ENCODE peak calls at places on chromosomes 4 and X, in seven cellular contexts. C is endodermal cell; W is right lobe of liver; D is AG04450; P is lower lobe of right lung; K is CD4-positive, CD25-positive, alpha-beta regulatory T cell; B is brain microvascular endothelial cell. U is an unnamed sample.

GRCh38 chr4:88320780-88321373 is 36.5 kb upstream of the PPM1K start:
- DNase-seq in C (peak), W (no peak), D (no peak), P (peak), K (peak), B (peak), U (no peak)

GRCh38 chr4:122633211-122633610 is 12.3 kb upstream of the IL21 start:
- DNase-seq in C (no peak), W (no peak), D (no peak), P (no peak), K (no peak), B (no peak), U (no peak)

GRCh38 chr4:185201983-185202962 is 1.5 kb downstream of the CFAP97 start:
- DNase-seq in C (no peak), W (no peak), D (no peak), P (no peak), K (peak), B (no peak), U (peak)

GRCh38 chr4:156192033-156192432 is 238.4 kb upstream of the CTSO start:
- DNase-seq in C (no peak), W (no peak), D (no peak), P (no peak), K (no peak), B (no peak), U (no peak)

GRCh38 chr4:173834151-173834550 is 304.1 kb upstream of the HAND2 start:
- DNase-seq in C (no peak), W (no peak), D (no peak), P (no peak), K (no peak), B (no peak), U (peak)

GRCh38 chr4:135354876-135355275 is 1153.3 kb upstream of the PABPC4L start:
- DNase-seq in C (no peak), W (no peak), D (peak), P (no peak), K (no peak), B (peak), U (peak)

GRCh38 chrX:65987856-65988255 is 52.0 kb downstream of the VSIG4 start:
- DNase-seq in C (no peak), W (no peak), D (no peak), P (no peak), K (no peak), B (no peak), U (no peak)

GRCh38 chr4:1871471-1872021 is 353 bp downstream of the NSD2 start:
- DNase-seq in C (peak), W (peak), D (no peak), P (no peak), K (no peak), B (no peak), U (peak)

GRCh38 chr4:56668267-56668666 is 12.8 kb downstream of the HOPX start:
- DNase-seq in C (peak), W (no peak), D (no peak), P (no peak), K (no peak), B (no peak), U (peak)

GRCh38 chrX:3599787-3600465 is 113.5 kb downstream of the PRKX start:
- DNase-seq in C (no peak), W (no peak), D (no peak), P (no peak), K (no peak), B (no peak), U (peak)

GRCh38 chr4:147596976-147597375 is 20.2 kb upstream of the TMEM184C start:
- DNase-seq in C (no peak), W (no peak), D (peak), P (no peak), K (no peak), B (peak), U (no peak)

GRCh38 chrX:153724252-153725038 is at the start of the genes ABCD1 and BCAP31:
- DNase-seq in C (peak), W (peak), D (peak), P (peak), K (peak), B (peak), U (peak)

GRCh38 chr4:155122382-155122781 is 86.1 kb upstream of the NPY2R start:
- DNase-seq in C (no peak), W (no peak), D (no peak), P (no peak), K (no peak), B (no peak), U (no peak)

DNA sequence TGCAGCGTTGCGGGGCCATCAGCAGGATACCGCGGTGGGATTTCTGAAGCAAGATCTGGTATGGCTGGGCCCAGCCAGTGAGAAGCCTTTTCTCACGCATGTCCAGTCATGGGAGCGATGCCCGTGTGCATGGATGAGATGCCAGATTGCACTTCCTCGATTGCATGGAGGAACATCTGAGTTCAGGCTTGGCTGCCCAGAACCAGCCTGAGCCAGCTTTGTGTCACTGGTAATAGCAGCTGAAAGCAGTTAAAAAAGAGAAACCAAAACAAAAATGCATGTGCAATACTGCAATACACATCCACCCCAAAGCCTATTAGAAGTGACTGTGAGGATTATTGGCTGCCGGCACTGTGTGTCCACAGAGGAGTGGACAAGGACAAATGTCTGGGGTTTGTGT is 59.3 kb downstream of the PSAPL1 start:
- DNase-seq in C (no peak), W (no peak), D (no peak), P (peak), K (no peak), B (no peak), U (no peak)
- H3K27ac ChIP-seq in C (no peak), W (no peak), D (no peak), P (no peak), K (no peak), B (no peak), U (no peak)

DNA sequence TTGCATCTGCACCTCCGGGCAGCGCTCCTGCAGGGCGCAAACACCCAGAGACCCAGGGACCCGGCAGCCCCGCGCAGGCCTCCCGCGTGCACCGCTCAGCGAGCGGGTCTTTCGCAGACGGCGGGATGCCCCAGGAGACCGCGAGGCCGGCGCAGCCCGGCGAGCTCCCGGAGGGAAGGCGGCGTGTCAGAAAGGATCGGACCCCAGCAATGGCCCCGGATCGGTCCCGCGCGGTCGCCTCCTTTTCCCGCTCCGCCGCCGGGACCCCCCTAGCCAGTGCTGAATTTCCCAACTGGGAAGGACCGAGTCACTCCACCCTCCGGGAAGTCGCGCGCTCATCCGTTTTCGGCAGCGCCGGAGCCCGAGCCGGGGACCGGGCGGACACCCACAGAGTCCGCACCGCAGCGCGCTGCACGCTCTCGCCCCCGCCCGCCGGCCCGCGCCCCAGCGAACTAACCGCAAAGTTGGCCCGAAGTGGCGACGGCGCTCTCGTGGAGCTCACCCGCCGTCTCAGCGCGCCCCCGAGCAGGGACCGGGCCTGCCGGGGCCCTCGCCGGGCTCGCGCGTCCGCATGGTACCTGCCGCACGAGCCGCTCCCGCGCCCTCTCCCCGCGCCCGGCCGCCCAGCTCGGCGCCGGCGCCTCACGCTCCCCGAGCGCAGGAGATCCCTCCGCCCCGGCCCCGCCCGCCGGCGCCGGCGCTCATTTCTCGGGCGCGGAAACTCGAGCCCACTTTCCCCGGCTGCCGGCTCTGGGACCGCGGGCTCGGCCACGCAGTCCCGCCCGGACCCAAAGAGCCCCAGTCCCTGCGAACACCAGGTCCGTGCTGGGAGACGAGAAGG is at the start of gene FAT1:
- DNase-seq in C (peak), W (peak), D (no peak), P (peak), K (no peak), B (peak), U (peak)
- H3K27ac ChIP-seq in C (peak), W (peak), D (peak), P (peak), K (no peak), B (peak), U (peak)

DNA sequence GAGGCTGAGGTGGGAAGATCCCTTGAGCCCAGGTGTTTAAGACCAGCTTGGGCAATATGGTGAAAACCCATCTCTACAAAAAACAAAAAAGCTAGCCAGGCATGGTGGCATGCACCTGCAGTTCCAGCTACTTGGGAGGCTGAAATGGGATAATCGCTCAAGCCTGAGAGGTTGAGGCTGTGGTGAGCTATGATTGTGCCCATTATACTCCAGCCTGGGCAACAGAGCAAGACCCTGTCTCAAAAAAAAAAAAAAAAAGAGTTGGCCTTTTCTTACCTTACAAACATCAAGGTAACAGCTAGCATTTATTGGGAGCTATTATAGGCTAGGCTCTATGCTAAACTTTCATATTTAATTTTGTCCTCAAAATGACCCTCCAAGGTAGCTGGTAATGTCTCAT is 43.4 kb downstream of the PTTG2 start:
- DNase-seq in C (no peak), W (no peak), D (no peak), P (no peak), K (no peak), B (no peak), U (no peak)
- H3K27ac ChIP-seq in C (no peak), W (no peak), D (no peak), P (no peak), K (no peak), B (no peak), U (no peak)

DNA sequence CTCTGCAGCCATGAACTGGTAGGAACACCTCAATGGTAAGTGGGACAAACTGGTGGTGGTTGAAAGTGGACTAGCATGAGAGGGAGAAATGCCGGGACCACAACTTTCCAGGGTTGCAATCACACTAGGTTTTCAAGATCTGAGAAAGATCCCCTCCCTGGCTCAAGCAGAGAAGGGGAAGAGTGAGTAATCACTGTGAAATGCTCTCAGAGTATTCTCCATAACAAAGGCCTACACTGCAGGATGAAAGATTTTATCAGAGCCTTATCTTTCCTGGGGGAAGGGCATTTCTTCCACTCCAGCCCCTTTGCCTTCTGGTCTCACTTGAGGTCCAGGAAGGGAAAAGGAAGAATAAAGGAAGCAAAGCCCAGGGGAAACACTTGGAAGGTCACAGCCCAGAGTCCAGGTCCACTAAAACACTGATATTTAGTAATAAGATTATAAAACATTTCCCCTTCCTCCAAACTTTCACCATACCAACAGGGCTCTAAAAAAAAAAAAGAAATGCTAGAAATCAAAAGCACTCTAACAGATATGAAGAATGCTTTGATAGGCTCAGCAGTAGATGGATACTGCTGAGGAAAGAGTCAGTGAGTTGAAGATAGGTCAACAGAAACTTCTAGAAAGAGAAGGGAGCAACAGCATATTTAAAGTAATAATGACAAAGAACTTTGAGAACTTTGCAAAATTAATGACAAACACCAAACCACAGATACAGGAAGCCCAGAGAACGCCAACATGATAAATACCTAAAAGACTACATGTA is 95.9 kb downstream of the WDFY3 start:
- DNase-seq in C (peak), W (no peak), D (peak), P (no peak), K (no peak), B (peak), U (peak)
- H3K27ac ChIP-seq in C (peak), W (no peak), D (peak), P (no peak), K (no peak), B (peak), U (peak)

DNA sequence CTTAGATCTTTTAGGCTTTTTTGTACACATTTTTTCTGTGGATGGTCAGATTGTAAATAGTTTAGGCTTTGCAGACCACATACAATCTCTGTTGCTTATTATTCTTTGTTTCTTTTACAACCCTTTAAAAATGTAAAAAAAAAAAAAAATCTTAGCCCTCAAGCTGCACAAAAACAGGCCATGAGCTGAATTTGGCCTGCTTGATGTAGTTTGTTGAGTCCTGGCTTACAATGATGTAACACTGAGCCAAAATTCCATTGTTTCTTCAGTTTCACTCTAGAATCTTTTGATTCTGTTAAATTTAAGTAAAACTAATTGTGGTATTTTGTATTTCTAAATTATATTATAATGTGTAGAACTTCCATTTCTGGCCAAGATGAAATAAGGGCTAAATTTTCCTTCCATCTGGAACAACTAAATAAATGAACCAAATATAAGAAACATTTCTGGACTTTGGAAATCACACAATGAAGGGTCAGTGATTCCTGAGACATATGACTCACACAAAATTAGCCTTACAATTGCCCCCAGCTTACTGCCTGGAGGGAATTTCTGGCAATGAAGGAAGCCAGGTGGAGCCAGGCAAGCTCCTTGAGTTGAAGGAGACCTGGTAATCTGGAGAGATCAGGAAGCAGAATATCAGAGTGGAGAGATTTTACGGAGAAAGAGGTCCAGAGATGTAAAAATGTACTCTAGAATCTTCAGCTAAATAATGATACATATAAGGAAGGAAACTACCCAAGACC is 29.8 kb downstream of the IQCM start:
- DNase-seq in C (peak), W (no peak), D (no peak), P (no peak), K (no peak), B (no peak), U (peak)
- H3K27ac ChIP-seq in C (no peak), W (no peak), D (no peak), P (no peak), K (no peak), B (no peak), U (no peak)

U was measured in cardiac muscle cell.